ENCODE peak calls at places on chromosome 3, in eight cellular contexts. T is IMR-90, R is fibroblast of mammary gland, M is NCI-H460, F is kidney tubule cell, S is endodermal cell, E is DMS 273 treated with DMSO at 0.1 percent for 48 hours, B is upper lobe of right lung. N is an unnamed sample.

GRCh38 chr3:77254967-77255831 is 215.3 kb downstream of the ROBO2 start:
- DNase-seq in T (peak; percentile 69), R (peak; percentile 54), M (peak; percentile 2), F (peak; percentile 66), S (peak; percentile 78), E (peak; percentile 59), B (no peak), N (peak; percentile 45)

GRCh38 chr3:143824675-143825074 is 23.6 kb downstream of the SLC9A9 start:
- DNase-seq in T (no peak), R (peak; percentile 48), M (no peak), F (no peak), S (no peak), E (no peak), B (no peak), N (no peak)

GRCh38 chr3:21020043-21020442 is 731.0 kb downstream of the ZNF385D start:
- DNase-seq in T (no peak), R (no peak), M (no peak), F (no peak), S (no peak), E (no peak), B (no peak), N (no peak)

GRCh38 chr3:185948292-185948691 is 10.5 kb upstream of the TRA2B start:
- DNase-seq in T (no peak), R (no peak), M (no peak), F (no peak), S (no peak), E (no peak), B (no peak), N (no peak)

GRCh38 chr3:52845157-52845556 is 10.3 kb upstream of the MUSTN1 start:
- DNase-seq in T (peak; percentile 38), R (peak; percentile 11), M (no peak), F (no peak), S (no peak), E (no peak), B (no peak), N (no peak)

GRCh38 chr3:186277268-186277909 is 84.6 kb downstream of the DGKG start:
- DNase-seq in T (peak; percentile 75), R (peak; percentile 82), M (peak; percentile 42), F (peak; percentile 67), S (peak; percentile 66), E (no peak), B (no peak), N (peak; percentile 50)

GRCh38 chr3:25448750-25449684 is 21.0 kb downstream of the RARB start:
- DNase-seq in T (peak; percentile 43), R (peak; percentile 65), M (no peak), F (peak; percentile 69), S (peak; percentile 70), E (no peak), B (peak; percentile 86), N (no peak)

GRCh38 chr3:127150915-127151564 is 41.9 kb upstream of the PRR23E start:
- DNase-seq in T (no peak), R (no peak), M (no peak), F (no peak), S (peak; percentile 24), E (no peak), B (peak; percentile 50), N (no peak)

GRCh38 chr3:13506680-13507079 is 26.6 kb downstream of the HDAC11 start:
- DNase-seq in T (no peak), R (no peak), M (no peak), F (no peak), S (no peak), E (no peak), B (peak; percentile 61), N (no peak)

GRCh38 chr3:119357190-119357589 is 63.0 kb downstream of the ARHGAP31 start:
- DNase-seq in T (no peak), R (no peak), M (no peak), F (peak; percentile 50), S (peak; percentile 55), E (no peak), B (peak; percentile 69), N (no peak)

GRCh38 chr3:72555714-72556113 is 292.5 kb downstream of the SHQ1 start:
- DNase-seq in T (no peak), R (no peak), M (no peak), F (no peak), S (no peak), E (no peak), B (no peak), N (no peak)

GRCh38 chr3:175911937-175912336 is 1052.8 kb downstream of the NAALADL2 start:
- DNase-seq in T (no peak), R (no peak), M (no peak), F (no peak), S (no peak), E (no peak), B (no peak), N (no peak)

GRCh38 chr3:157508461-157508860 is 5.2 kb upstream of the VEPH1 start:
- DNase-seq in T (no peak), R (no peak), M (no peak), F (peak; percentile 29), S (no peak), E (no peak), B (no peak), N (no peak)

GRCh38 chr3:135896613-135897012 is 68.9 kb upstream of the PPP2R3A start:
- DNase-seq in T (peak; percentile 48), R (peak; percentile 19), M (no peak), F (peak; percentile 97), S (no peak), E (no peak), B (no peak), N (no peak)

GRCh38 chr3:170741756-170742530 is 128.1 kb downstream of the RPL22L1 start:
- DNase-seq in T (no peak), R (peak; percentile 75), M (no peak), F (peak; percentile 62), S (no peak), E (no peak), B (no peak), N (no peak)

GRCh38 chr3:13844911-13845310 is 35.0 kb downstream of the WNT7A start:
- DNase-seq in T (no peak), R (no peak), M (no peak), F (no peak), S (no peak), E (no peak), B (no peak), N (no peak)

GRCh38 chr3:112405845-112406244 is 72.9 kb downstream of the CD200 start:
- DNase-seq in T (peak; percentile 40), R (peak; percentile 38), M (no peak), F (peak; percentile 95), S (no peak), E (no peak), B (no peak), N (no peak)

GRCh38 chr3:46948830-46949671 is 27.5 kb downstream of the CCDC12 start:
- DNase-seq in T (no peak), R (no peak), M (no peak), F (peak; percentile 25), S (no peak), E (no peak), B (peak; percentile 76), N (peak; percentile 82)

N was measured in K562.